ENCODE peak calls at places on chromosomes 11 and 22, in six cellular contexts. One of them, this sample, is unnamed.

GRCh38 chr11:10996678-10997077 is 138.8 kb upstream of the ZBED5 start:
- DNase-seq in activated naive CD4-positive, alpha-beta T cell: no peak
- DNase-seq in spleen: no peak
- DNase-seq in T-helper 9 cell: no peak
- DNase-seq in lower lobe of right lung: no peak
- DNase-seq in K562: no peak
- DNase-seq in this sample: no peak

GRCh38 chr11:35116762-35117588 is 22.0 kb upstream of the CD44 start:
- DNase-seq in activated naive CD4-positive, alpha-beta T cell: no peak
- DNase-seq in spleen: no peak
- DNase-seq in T-helper 9 cell: no peak
- DNase-seq in lower lobe of right lung: no peak
- DNase-seq in K562: no peak
- DNase-seq in this sample: no peak

GRCh38 chr11:45756384-45757010 is 48.5 kb upstream of the SLC35C1 start:
- DNase-seq in activated naive CD4-positive, alpha-beta T cell: no peak
- DNase-seq in spleen: peak
- DNase-seq in T-helper 9 cell: no peak
- DNase-seq in lower lobe of right lung: no peak
- DNase-seq in K562: no peak
- DNase-seq in this sample: no peak

GRCh38 chr11:37109205-37109585 is 511.2 kb upstream of the RAG2 start:
- DNase-seq in activated naive CD4-positive, alpha-beta T cell: no peak
- DNase-seq in spleen: no peak
- DNase-seq in T-helper 9 cell: no peak
- DNase-seq in lower lobe of right lung: no peak
- DNase-seq in K562: no peak
- DNase-seq in this sample: no peak

GRCh38 chr11:63761870-63762661 is 6.5 kb downstream of the ZFTA start:
- DNase-seq in activated naive CD4-positive, alpha-beta T cell: no peak
- DNase-seq in spleen: no peak
- DNase-seq in T-helper 9 cell: no peak
- DNase-seq in lower lobe of right lung: no peak
- DNase-seq in K562: no peak
- DNase-seq in this sample: no peak

GRCh38 chr11:78646564-78647185 is 72.0 kb upstream of the NARS2 start:
- DNase-seq in activated naive CD4-positive, alpha-beta T cell: peak
- DNase-seq in spleen: no peak
- DNase-seq in T-helper 9 cell: peak
- DNase-seq in lower lobe of right lung: no peak
- DNase-seq in K562: peak
- DNase-seq in this sample: peak

GRCh38 chr11:6483015-6483414 is 1.7 kb downstream of the TIMM10B start:
- DNase-seq in activated naive CD4-positive, alpha-beta T cell: no peak
- DNase-seq in spleen: no peak
- DNase-seq in T-helper 9 cell: no peak
- DNase-seq in lower lobe of right lung: no peak
- DNase-seq in K562: no peak
- DNase-seq in this sample: no peak

GRCh38 chr11:4455439-4455838 is 6.3 kb downstream of the OR52K2 start:
- DNase-seq in activated naive CD4-positive, alpha-beta T cell: no peak
- DNase-seq in spleen: no peak
- DNase-seq in T-helper 9 cell: no peak
- DNase-seq in lower lobe of right lung: peak
- DNase-seq in K562: no peak
- DNase-seq in this sample: no peak

GRCh38 chr22:44403166-44403565 is 90.4 kb upstream of the SHISAL1 start:
- DNase-seq in activated naive CD4-positive, alpha-beta T cell: no peak
- DNase-seq in spleen: no peak
- DNase-seq in T-helper 9 cell: no peak
- DNase-seq in lower lobe of right lung: no peak
- DNase-seq in K562: no peak
- DNase-seq in this sample: no peak

GRCh38 chr11:119207300-119207570 is 1.1 kb downstream of the CBL start:
- DNase-seq in activated naive CD4-positive, alpha-beta T cell: no peak
- DNase-seq in spleen: no peak
- DNase-seq in T-helper 9 cell: no peak
- DNase-seq in lower lobe of right lung: no peak
- DNase-seq in K562: no peak
- DNase-seq in this sample: no peak

GRCh38 chr11:111834432-111835163 is 36.8 kb downstream of the ALG9 start:
- DNase-seq in activated naive CD4-positive, alpha-beta T cell: no peak
- DNase-seq in spleen: no peak
- DNase-seq in T-helper 9 cell: no peak
- DNase-seq in lower lobe of right lung: no peak
- DNase-seq in K562: no peak
- DNase-seq in this sample: no peak

GRCh38 chr22:29072193-29072978 is 449 bp upstream of the KREMEN1 start:
- DNase-seq in activated naive CD4-positive, alpha-beta T cell: peak
- DNase-seq in spleen: peak
- DNase-seq in T-helper 9 cell: peak
- DNase-seq in lower lobe of right lung: peak
- DNase-seq in K562: peak
- DNase-seq in this sample: peak

GRCh38 chr11:105609832-105610781 is at the start of gene GRIA4:
- DNase-seq in activated naive CD4-positive, alpha-beta T cell: no peak
- DNase-seq in spleen: peak
- DNase-seq in T-helper 9 cell: no peak
- DNase-seq in lower lobe of right lung: peak
- DNase-seq in K562: no peak
- DNase-seq in this sample: no peak

GRCh38 chr22:24450600-24450999 is 23.2 kb downstream of the ADORA2A start:
- DNase-seq in activated naive CD4-positive, alpha-beta T cell: no peak
- DNase-seq in spleen: no peak
- DNase-seq in T-helper 9 cell: no peak
- DNase-seq in lower lobe of right lung: no peak
- DNase-seq in K562: no peak
- DNase-seq in this sample: no peak

GRCh38 chr11:72589802-72590761 is 84.1 kb downstream of the PDE2A start:
- DNase-seq in activated naive CD4-positive, alpha-beta T cell: peak
- DNase-seq in spleen: peak
- DNase-seq in T-helper 9 cell: peak
- DNase-seq in lower lobe of right lung: no peak
- DNase-seq in K562: peak
- DNase-seq in this sample: peak

GRCh38 chr11:121711900-121712424 is 259.2 kb upstream of the SORL1-AS1 start:
- DNase-seq in activated naive CD4-positive, alpha-beta T cell: no peak
- DNase-seq in spleen: no peak
- DNase-seq in T-helper 9 cell: no peak
- DNase-seq in lower lobe of right lung: no peak
- DNase-seq in K562: no peak
- DNase-seq in this sample: no peak

GRCh38 chr11:44764583-44764982 is 37.8 kb downstream of the TSPAN18 start:
- DNase-seq in activated naive CD4-positive, alpha-beta T cell: no peak
- DNase-seq in spleen: no peak
- DNase-seq in T-helper 9 cell: no peak
- DNase-seq in lower lobe of right lung: no peak
- DNase-seq in K562: no peak
- DNase-seq in this sample: no peak

GRCh38 chr11:109696191-109696897 is 274.4 kb downstream of the C11orf87 start:
- DNase-seq in activated naive CD4-positive, alpha-beta T cell: no peak
- DNase-seq in spleen: peak
- DNase-seq in T-helper 9 cell: no peak
- DNase-seq in lower lobe of right lung: no peak
- DNase-seq in K562: no peak
- DNase-seq in this sample: no peak

GRCh38 chr11:25734592-25735211 is 597.2 kb upstream of the ANO3 start:
- DNase-seq in activated naive CD4-positive, alpha-beta T cell: no peak
- DNase-seq in spleen: no peak
- DNase-seq in T-helper 9 cell: no peak
- DNase-seq in lower lobe of right lung: no peak
- DNase-seq in K562: no peak
- DNase-seq in this sample: no peak

GRCh38 chr22:22219140-22219996 is 25.2 kb upstream of the VPREB1 start:
- DNase-seq in activated naive CD4-positive, alpha-beta T cell: no peak
- DNase-seq in spleen: no peak
- DNase-seq in T-helper 9 cell: no peak
- DNase-seq in lower lobe of right lung: no peak
- DNase-seq in K562: peak
- DNase-seq in this sample: no peak

GRCh38 chr22:17769013-17769715 is 5.1 kb downstream of the BID start:
- DNase-seq in activated naive CD4-positive, alpha-beta T cell: no peak
- DNase-seq in spleen: peak
- DNase-seq in T-helper 9 cell: no peak
- DNase-seq in lower lobe of right lung: peak
- DNase-seq in K562: no peak
- DNase-seq in this sample: no peak

GRCh38 chr11:114566273-114566672 is 6.6 kb upstream of the NXPE1 start:
- DNase-seq in activated naive CD4-positive, alpha-beta T cell: no peak
- DNase-seq in spleen: no peak
- DNase-seq in T-helper 9 cell: no peak
- DNase-seq in lower lobe of right lung: no peak
- DNase-seq in K562: no peak
- DNase-seq in this sample: no peak

GRCh38 chr22:24845036-24845918 is 39.3 kb downstream of the SGSM1 start:
- DNase-seq in activated naive CD4-positive, alpha-beta T cell: no peak
- DNase-seq in spleen: peak
- DNase-seq in T-helper 9 cell: no peak
- DNase-seq in lower lobe of right lung: no peak
- DNase-seq in K562: no peak
- DNase-seq in this sample: no peak

GRCh38 chr11:78560826-78561484 is 13.7 kb downstream of the NARS2 start:
- DNase-seq in activated naive CD4-positive, alpha-beta T cell: no peak
- DNase-seq in spleen: no peak
- DNase-seq in T-helper 9 cell: no peak
- DNase-seq in lower lobe of right lung: no peak
- DNase-seq in K562: no peak
- DNase-seq in this sample: no peak